ENCODE peak calls at places on chromosome 9, in four cellular contexts. N, B, E and R are unnamed samples.

GRCh38 chr9:14769235-14769580 is 46.7 kb upstream of the CER1 start:
- DNase-seq in N (no peak), B (no peak), E (no peak), R (no peak)

GRCh38 chr9:89661956-89662717 is 57.3 kb downstream of the GADD45G start:
- DNase-seq in N (peak), B (peak), E (peak), R (peak)

GRCh38 chr9:21802418-21803000 is at the start of gene MTAP:
- DNase-seq in N (peak), B (peak), E (peak), R (peak)

GRCh38 chr9:80867731-80868130 is 821.6 kb downstream of the TLE1 start:
- DNase-seq in N (no peak), B (no peak), E (no peak), R (no peak)

GRCh38 chr9:29349050-29349449 is 1775.8 kb upstream of the C9orf72 start:
- DNase-seq in N (no peak), B (no peak), E (no peak), R (no peak)

GRCh38 chr9:109001275-109001676 is 12.0 kb downstream of the CTNNAL1 start:
- DNase-seq in N (no peak), B (no peak), E (no peak), R (no peak)

GRCh38 chr9:113669523-113670115 is 206.1 kb downstream of the RGS3 start:
- DNase-seq in N (no peak), B (no peak), E (no peak), R (no peak)

GRCh38 chr9:120436937-120437592 is 142.9 kb downstream of the CDK5RAP2 start:
- DNase-seq in N (no peak), B (peak), E (no peak), R (peak)

GRCh38 chr9:84789463-84789830 is 119.9 kb downstream of the NTRK2 start:
- DNase-seq in N (no peak), B (no peak), E (no peak), R (no peak)

GRCh38 chr9:2722715-2723114 is 5.4 kb downstream of the KCNV2 start:
- DNase-seq in N (peak), B (no peak), E (no peak), R (no peak)

GRCh38 chr9:126126807-126127206 is 199.8 kb upstream of the MVB12B start:
- DNase-seq in N (no peak), B (no peak), E (no peak), R (peak)

GRCh38 chr9:76677481-76678055 is 86.7 kb upstream of the PCA3 start:
- DNase-seq in N (no peak), B (no peak), E (no peak), R (no peak)

GRCh38 chr9:28050046-28050445 is 476.8 kb upstream of the C9orf72 start:
- DNase-seq in N (no peak), B (no peak), E (no peak), R (no peak)

GRCh38 chr9:82208741-82209450 is 220.3 kb downstream of the SPATA31D1 start:
- DNase-seq in N (no peak), B (no peak), E (no peak), R (no peak)

GRCh38 chr9:15837079-15837679 is 284.3 kb downstream of the CCDC171 start:
- DNase-seq in N (peak), B (no peak), E (peak), R (no peak)

GRCh38 chr9:22682536-22683392 is 236.1 kb downstream of the DMRTA1 start:
- DNase-seq in N (no peak), B (no peak), E (no peak), R (no peak)

GRCh38 chr9:120344230-120344629 is 235.7 kb downstream of the CDK5RAP2 start:
- DNase-seq in N (no peak), B (no peak), E (no peak), R (no peak)

GRCh38 chr9:106913276-106913675 is 50.3 kb downstream of the ZNF462 start:
- DNase-seq in N (no peak), B (no peak), E (no peak), R (no peak)

GRCh38 chr9:88230612-88231011 is 92.3 kb upstream of the SPATA31C2 start:
- DNase-seq in N (no peak), B (no peak), E (no peak), R (no peak)

GRCh38 chr9:98117984-98118639 is 910 bp downstream of the TRIM14 start:
- DNase-seq in N (no peak), B (no peak), E (peak), R (no peak)
- TF ChIP-seq CTCF in N (no peak), B (no peak), E (no peak), R (no peak)

GRCh38 chr9:112091805-112092204 is 83.3 kb downstream of the SUSD1 start:
- DNase-seq in N (no peak), B (no peak), E (no peak), R (no peak)
- TF ChIP-seq CTCF in N (no peak), B (peak), E (no peak), R (no peak)

DNA sequence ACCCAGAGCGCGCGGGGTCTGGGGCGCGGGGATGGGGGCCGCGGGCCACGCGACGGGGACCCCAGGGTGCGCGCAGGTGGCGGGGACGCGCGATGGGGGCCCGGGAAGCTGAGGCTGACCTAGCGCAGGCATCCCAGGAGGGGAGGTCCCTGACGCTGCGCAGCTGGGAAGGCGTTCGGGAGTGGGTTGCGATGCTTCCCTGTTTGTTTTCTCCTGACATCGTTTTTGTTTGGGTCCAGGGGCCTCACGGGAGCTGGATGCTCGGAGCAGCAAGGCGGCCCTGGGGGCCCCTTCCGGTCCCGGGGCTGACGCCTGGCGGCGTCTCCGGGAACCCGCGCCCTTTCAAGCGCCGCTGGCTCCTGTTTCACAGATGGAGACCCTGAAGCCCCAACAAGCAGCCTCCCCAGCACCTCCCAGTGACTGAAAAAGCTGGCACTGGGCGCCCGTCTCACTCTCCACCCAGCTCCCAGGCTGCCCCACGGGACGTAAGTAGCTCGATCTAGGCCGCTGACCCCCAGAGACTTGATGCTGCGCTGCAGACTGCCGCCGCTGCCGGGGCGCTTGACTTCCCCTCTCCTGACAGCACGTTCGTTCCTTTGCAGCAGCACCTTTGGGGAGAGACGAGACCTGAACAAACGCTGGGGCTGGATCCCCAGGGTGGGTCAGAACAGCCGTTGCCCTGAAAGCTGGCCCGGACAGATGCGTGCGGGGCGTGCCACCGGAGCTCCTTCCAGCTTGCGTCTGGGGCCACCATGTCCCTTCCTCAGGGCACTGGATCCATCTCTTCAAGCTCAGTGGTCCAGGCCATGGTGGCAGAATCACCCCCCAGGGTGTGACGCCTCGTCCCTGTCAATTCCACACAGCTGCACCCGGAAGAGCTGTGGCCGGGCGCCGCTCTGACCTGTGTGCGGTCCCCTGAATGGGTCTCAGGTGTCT is 593 bp downstream of the BRD3OS start:
- DNase-seq in N (peak), B (no peak), E (no peak), R (peak)
- TF ChIP-seq CTCF in N (peak), B (no peak), E (no peak), R (no peak)

GRCh38 chr9:137304383-137305059 is 2.5 kb upstream of the NRARP start:
- DNase-seq in N (peak), B (peak), E (peak), R (no peak)
- TF ChIP-seq CTCF in N (no peak), B (no peak), E (no peak), R (no peak)

GRCh38 chr9:128409450-128409849 is 11.2 kb upstream of the CERCAM start:
- DNase-seq in N (no peak), B (no peak), E (no peak), R (no peak)

GRCh38 chr9:128412120-128412790 is 8.4 kb upstream of the CERCAM start:
- DNase-seq in N (peak), B (peak), E (peak), R (peak)

GRCh38 chr9:128408963-128409431 is 11.7 kb upstream of the CERCAM start:
- DNase-seq in N (peak), B (no peak), E (no peak), R (no peak)

GRCh38 chr9:128411373-128412119 is 9.1 kb upstream of the CERCAM start:
- DNase-seq in N (no peak), B (no peak), E (no peak), R (no peak)

GRCh38 chr9:128409998-128410397 is 10.7 kb upstream of the CERCAM start:
- DNase-seq in N (no peak), B (no peak), E (no peak), R (no peak)
- TF ChIP-seq CTCF in N (no peak), B (peak), E (no peak), R (no peak)

DNA sequence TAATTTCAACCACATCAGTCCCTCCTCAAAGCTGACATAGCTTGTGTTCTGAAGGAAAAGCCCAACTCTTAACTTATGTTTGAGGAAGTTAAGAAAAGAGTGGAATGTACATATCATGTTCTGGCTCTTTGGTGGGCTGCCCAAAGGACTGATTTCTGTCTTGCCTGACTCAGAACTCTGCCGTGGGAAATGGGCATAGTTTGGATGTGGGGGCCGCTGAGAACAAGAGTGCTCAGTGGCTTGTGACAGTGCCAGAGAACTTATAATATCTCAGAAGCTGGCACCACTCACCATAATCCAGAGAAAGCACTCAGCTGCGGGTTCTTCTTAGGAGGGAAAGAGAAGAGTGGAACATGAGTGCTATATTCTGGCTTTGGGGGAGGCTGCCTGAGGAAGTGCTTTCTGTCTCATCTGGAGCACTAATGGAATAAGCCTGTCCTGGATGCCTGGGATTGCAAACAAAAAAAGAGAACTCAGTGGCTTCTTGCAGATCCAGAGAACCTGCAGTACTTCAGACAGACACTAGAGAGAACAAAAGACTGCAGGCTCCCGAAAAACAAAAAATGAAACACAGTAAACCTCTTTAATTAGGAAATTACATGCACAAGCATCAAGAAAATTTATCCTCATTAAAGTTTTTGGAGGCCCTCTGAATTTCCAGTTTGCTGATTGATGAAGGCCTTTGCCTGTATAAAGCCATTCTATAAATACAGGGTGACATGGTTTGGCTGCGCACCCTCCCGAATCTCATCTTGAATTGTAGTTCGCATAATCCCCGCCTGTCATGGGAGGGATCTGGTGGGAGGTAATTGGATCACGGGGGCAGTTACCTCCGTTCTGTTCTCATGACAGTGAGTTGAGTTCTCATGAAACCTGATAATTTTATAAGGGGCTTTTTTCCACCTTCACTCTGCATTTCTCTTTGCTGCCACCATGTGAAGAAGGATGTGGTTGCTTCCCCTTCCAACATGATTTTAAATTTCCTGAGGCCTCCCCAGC is 207.0 kb downstream of the DMAC1 start:
- DNase-seq in N (no peak), B (no peak), E (no peak), R (no peak)
- TF ChIP-seq CTCF in N (peak), B (no peak), E (no peak), R (no peak)

GRCh38 chr9:95021166-95021886 is 294.8 kb downstream of the AOPEP start:
- DNase-seq in N (no peak), B (no peak), E (no peak), R (no peak)

GRCh38 chr9:95023217-95024003 is 294.1 kb downstream of the FANCC start:
- DNase-seq in N (no peak), B (peak), E (no peak), R (no peak)

GRCh38 chr9:95027914-95028854 is 289.3 kb downstream of the FANCC start:
- DNase-seq in N (no peak), B (no peak), E (no peak), R (no peak)

GRCh38 chr9:95025213-95026170 is 292.0 kb downstream of the FANCC start:
- DNase-seq in N (peak), B (peak), E (no peak), R (peak)

GRCh38 chr9:95024097-95024671 is 293.3 kb downstream of the FANCC start:
- DNase-seq in N (no peak), B (peak), E (no peak), R (no peak)
- TF ChIP-seq CTCF in N (no peak), B (no peak), E (no peak), R (no peak)